ENCODE peak calls at places on chromosomes 6 and 20, in ten cellular contexts. L, B, V, H, Q, F, N, P, C and G are unnamed samples.

GRCh38 chr20:33796263-33796906 is 14.8 kb upstream of the CHMP4B start:
- DNase-seq in P (no peak), N (peak), B (no peak), H (no peak), C (no peak), Q (peak), V (no peak), F (no peak), L (peak), G (no peak)

GRCh38 chr20:40813213-40813510 is 124.1 kb upstream of the MAFB start:
- DNase-seq in B (no peak), Q (no peak), P (no peak), C (no peak), F (no peak), V (no peak), L (no peak), N (no peak), H (no peak), G (no peak)

GRCh38 chr6:31940256-31940664 is 5.6 kb upstream of the CFB start:
- DNase-seq in V (no peak), Q (peak), L (peak), N (no peak), H (no peak), B (peak), C (no peak), P (no peak), F (no peak), G (no peak)

GRCh38 chr6:43924222-43924702 is 154.3 kb downstream of the VEGFA start:
- DNase-seq in P (no peak), H (peak), Q (no peak), V (no peak), F (no peak), L (no peak), N (no peak), C (no peak), B (peak), G (no peak)

GRCh38 chr6:169623343-169623742 is 78.5 kb downstream of the WDR27 start:
- DNase-seq in F (no peak), P (no peak), N (no peak), L (no peak), H (no peak), Q (no peak), V (no peak), C (no peak), B (no peak), G (no peak)

GRCh38 chr6:115441671-115442070 is 619.0 kb downstream of the FRK start:
- DNase-seq in F (no peak), P (no peak), L (no peak), V (no peak), B (no peak), Q (no peak), C (peak), H (no peak), N (no peak), G (no peak)

GRCh38 chr6:15747354-15747883 is 84.6 kb upstream of the DTNBP1 start:
- DNase-seq in C (no peak), L (no peak), P (no peak), V (no peak), H (no peak), Q (no peak), F (no peak), B (no peak), N (no peak), G (no peak)

GRCh38 chr20:24610341-24611115 is 141.1 kb downstream of the SYNDIG1 start:
- DNase-seq in H (no peak), Q (no peak), N (no peak), F (no peak), B (no peak), V (no peak), C (no peak), L (no peak), P (no peak), G (no peak)

GRCh38 chr20:19375301-19375885 is 163.0 kb downstream of the SLC24A3 start:
- DNase-seq in N (no peak), L (no peak), B (no peak), V (no peak), P (no peak), H (no peak), Q (no peak), F (no peak), C (no peak), G (no peak)

GRCh38 chr6:142881771-142882170 is 63.2 kb downstream of the HIVEP2 start:
- DNase-seq in Q (peak), H (no peak), P (no peak), C (no peak), F (no peak), V (no peak), L (no peak), N (no peak), B (peak), G (no peak)

GRCh38 chr6:123715243-123715863 is 78.6 kb upstream of the TRDN start:
- DNase-seq in Q (peak), N (peak), F (peak), V (no peak), B (peak), L (peak), C (no peak), P (no peak), H (no peak), G (no peak)

GRCh38 chr20:51354769-51355319 is 187.7 kb downstream of the NFATC2 start:
- DNase-seq in Q (no peak), V (no peak), B (peak), C (peak), F (no peak), L (no peak), H (no peak), N (no peak), P (no peak), G (no peak)

GRCh38 chr20:48586728-48587127 is 241.1 kb downstream of the PREX1 start:
- DNase-seq in V (no peak), L (peak), C (no peak), F (no peak), B (no peak), Q (no peak), P (no peak), H (no peak), N (peak), G (no peak)

GRCh38 chr20:10731190-10731955 is 57.6 kb upstream of the JAG1 start:
- DNase-seq in C (no peak), H (no peak), F (no peak), V (no peak), L (no peak), B (peak), N (no peak), Q (no peak), P (no peak), G (no peak)